ENCODE peak calls at places on chromosomes 11 and 22, in four cellular contexts. F is D341Med, W is keratinocyte, I is AG10803. Q is an unnamed sample.

GRCh38 chr11:57288771-57289579 is 35.8 kb downstream of the TNKS1BP1 start:
- DNase-seq in W (no peak), F (no peak), I (peak; percentile 85), Q (no peak)

GRCh38 chr22:38657248-38657909 is 941 bp downstream of the CBY1 start:
- DNase-seq in F (peak; percentile 64), I (peak; percentile 14), W (no peak), Q (no peak)

GRCh38 chr22:47474464-47474863 is 712.0 kb downstream of the TBC1D22A start:
- DNase-seq in I (no peak), F (no peak), W (no peak), Q (no peak)

GRCh38 chr11:93051181-93051580 is 81.7 kb downstream of the MTNR1B start:
- DNase-seq in W (no peak), I (peak; percentile 32), F (no peak), Q (no peak)

GRCh38 chr11:104490182-104490581 is 326.2 kb upstream of the PDGFD start:
- DNase-seq in W (no peak), I (no peak), F (no peak), Q (no peak)

GRCh38 chr22:23742505-23743264 is 8.2 kb downstream of the ZNF70 start:
- DNase-seq in W (no peak), F (peak; percentile 6), I (no peak), Q (no peak)

GRCh38 chr11:9756461-9756860 is 92.6 kb downstream of the SWAP70 start:
- DNase-seq in W (peak; percentile 92), I (no peak), F (no peak), Q (no peak)

GRCh38 chr11:14179126-14179820 is 179.7 kb downstream of the RRAS2 start:
- DNase-seq in I (peak; percentile 89), F (no peak), W (no peak), Q (peak; percentile 36)

GRCh38 chr11:129865701-129866100 is 29.7 kb downstream of the NFRKB start:
- DNase-seq in I (no peak), F (no peak), W (no peak), Q (no peak)

GRCh38 chr11:9752091-9752490 is 88.2 kb downstream of the SWAP70 start:
- DNase-seq in F (no peak), W (no peak), I (no peak), Q (no peak)

GRCh38 chr11:57639321-57640067 is 10.2 kb downstream of the YPEL4 start:
- DNase-seq in F (no peak), I (no peak), W (no peak), Q (no peak)

GRCh38 chr11:33178443-33179154 is 17.3 kb upstream of the CSTF3 start:
- DNase-seq in W (no peak), I (peak; percentile 13), F (no peak), Q (no peak)

GRCh38 chr22:19715286-19715939 is 1.1 kb downstream of the SEPTIN5 start:
- DNase-seq in F (no peak), W (no peak), I (no peak), Q (no peak)

GRCh38 chr11:64742087-64742939 is 1.6 kb downstream of the RASGRP2 start:
- DNase-seq in W (no peak), I (no peak), F (no peak), Q (no peak)

GRCh38 chr22:44023404-44024287 is 456 bp upstream of the PARVB start:
- DNase-seq in F (peak; percentile 80), I (peak; percentile 46), W (no peak), Q (no peak)

Q was measured in BJ.